ENCODE peak calls at places on chromosome 1, in four cellular contexts. B, P, L and W are unnamed samples.

GRCh38 chr1:25657786-25658760 is 41.5 kb downstream of the MAN1C1 start:
- DNase-seq in B (no peak), L (no peak), P (no peak), W (no peak)

GRCh38 chr1:20336105-20336605 is 45.5 kb downstream of the VWA5B1 start:
- DNase-seq in P (no peak), B (no peak), L (no peak), W (no peak)

GRCh38 chr1:11862890-11863289 is 4.1 kb upstream of the NPPB start:
- DNase-seq in P (no peak), B (no peak), L (no peak), W (no peak)

GRCh38 chr1:117128323-117129079 is 7.0 kb upstream of the TRIM45 start:
- DNase-seq in L (no peak), B (no peak), P (no peak), W (peak)

GRCh38 chr1:32507021-32507420 is 32.2 kb upstream of the ZBTB8A start:
- DNase-seq in P (no peak), B (no peak), L (no peak), W (no peak)

GRCh38 chr1:235259133-235259778 is 68.7 kb downstream of the ARID4B start:
- DNase-seq in B (no peak), P (no peak), L (no peak), W (no peak)

GRCh38 chr1:200899015-200899386 is 4.3 kb downstream of the INAVA start:
- DNase-seq in L (no peak), P (no peak), B (no peak), W (no peak)

GRCh38 chr1:227299238-227299637 is 19.1 kb downstream of the CDC42BPA start:
- DNase-seq in L (no peak), B (no peak), P (no peak), W (no peak)

GRCh38 chr1:29805896-29806160 is 569.5 kb downstream of the PTPRU start:
- DNase-seq in P (no peak), L (no peak), B (no peak), W (no peak)

DNA sequence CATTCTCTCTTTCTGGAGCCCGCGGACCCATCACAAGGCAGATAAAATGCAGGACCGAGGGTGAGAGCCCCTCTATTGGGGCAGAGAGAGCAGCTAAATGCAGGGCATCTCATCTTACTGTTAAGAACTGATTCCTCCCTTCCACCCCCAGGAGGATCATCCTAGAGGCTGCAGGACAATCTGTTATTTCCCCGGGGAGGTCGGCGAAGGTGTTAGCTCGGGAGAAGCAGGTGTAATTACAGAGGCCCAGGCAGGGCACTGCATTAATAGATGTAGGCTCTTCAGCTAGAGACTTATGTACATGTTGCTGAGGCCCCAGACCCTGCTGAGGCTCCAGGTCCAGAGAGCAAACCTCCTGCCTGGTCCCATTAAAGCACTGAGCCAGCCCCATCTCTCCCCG is 320.3 kb upstream of the VAMP3 start:
- DNase-seq in P (no peak), L (no peak), B (no peak), W (no peak)
- TF ChIP-seq RNF2 in P (no peak), L (no peak), B (no peak), W (no peak)

DNA sequence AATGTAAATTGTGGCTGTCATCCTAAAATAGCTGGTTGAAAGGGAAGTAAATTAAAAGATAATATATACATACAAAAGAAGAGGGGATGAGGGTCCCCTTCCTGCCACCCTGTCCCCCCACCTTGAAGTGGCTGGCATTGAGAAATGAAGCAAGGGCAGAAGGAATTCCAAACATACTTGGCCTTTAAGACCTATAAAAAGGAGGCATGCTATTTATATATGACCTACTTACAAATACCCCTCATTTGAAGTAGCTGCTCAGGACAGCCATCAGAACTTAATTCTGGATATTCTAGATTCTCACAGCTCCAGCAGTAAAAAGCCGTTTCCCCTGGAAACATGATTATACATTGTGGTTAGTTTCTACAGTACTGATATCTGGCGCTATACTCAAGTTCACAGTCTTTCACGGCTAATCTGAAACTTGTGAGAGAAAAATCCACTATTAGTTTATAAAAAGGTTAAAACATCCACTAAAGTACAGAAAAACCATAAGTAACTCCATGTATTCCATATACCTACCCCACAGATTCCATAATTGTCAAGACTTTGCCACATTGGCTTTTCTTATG is 9.6 kb upstream of the MAP10 start:
- DNase-seq in L (no peak), P (no peak), B (no peak), W (no peak)
- TF ChIP-seq RNF2 in L (no peak), P (no peak), B (no peak), W (no peak)

GRCh38 chr1:44707959-44708831 is 22.8 kb downstream of the RNU5D-1 start:
- DNase-seq in P (peak), B (peak), L (no peak), W (peak)
- TF ChIP-seq RNF2 in P (no peak), B (no peak), L (no peak), W (no peak)

DNA sequence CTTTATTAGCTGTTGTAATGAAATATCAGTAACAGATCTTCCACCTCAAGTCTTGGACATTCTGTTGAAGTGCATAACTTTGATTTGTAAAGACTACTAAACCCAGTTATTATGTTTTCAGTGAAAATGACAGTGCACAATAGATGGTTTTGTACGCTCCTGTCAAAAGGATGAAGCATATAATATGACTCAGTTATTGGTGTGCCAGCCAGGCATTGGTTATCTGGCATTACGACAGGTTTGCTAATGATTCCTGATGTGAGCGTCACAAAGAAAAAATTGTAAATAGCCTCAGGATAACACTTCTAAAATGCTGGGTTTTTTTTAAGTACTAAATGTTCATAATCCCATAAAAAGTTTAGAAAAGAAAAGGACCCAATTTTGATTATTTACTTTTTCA is 147.9 kb downstream of the MAGI3 start:
- DNase-seq in B (no peak), L (no peak), P (no peak), W (no peak)
- TF ChIP-seq RNF2 in B (no peak), L (no peak), P (no peak), W (no peak)

GRCh38 chr1:21342961-21343838 is 52.9 kb upstream of the ECE1 start:
- DNase-seq in L (no peak), P (no peak), B (no peak), W (no peak)
- TF ChIP-seq RNF2 in L (no peak), P (no peak), B (no peak), W (no peak)